ENCODE peak calls at places on chromosomes 1 and 21, in six cellular contexts. H is GM23338, F is GM23248, U is PC-3, A is SK-N-SH, Z is MM.1S. K is an unnamed sample. For H3F3A, the result is how much of the 10 kb centered on the place peaks cover.

GRCh38 chr1:152928671-152929070 is 18.3 kb upstream of the SPRR5 start:
- DNase-seq in H (no peak), F (peak), U (no peak), A (no peak), Z (no peak), K (no peak)

GRCh38 chr1:16013220-16013907 is 4.5 kb downstream of the HSPB7 start:
- DNase-seq in H (peak), F (peak), U (peak), A (peak), Z (no peak), K (peak)

GRCh38 chr1:47927165-47927564 is 70.0 kb downstream of the TRABD2B start:
- DNase-seq in H (no peak), F (no peak), U (peak), A (no peak), Z (no peak), K (no peak)

GRCh38 chr1:56330400-56331026 is 248.8 kb downstream of the PLPP3 start:
- DNase-seq in H (no peak), F (peak), U (peak), A (no peak), Z (peak), K (no peak)

GRCh38 chr1:20080441-20081330 is 10.7 kb downstream of the PLA2G5 start:
- DNase-seq in H (no peak), F (no peak), U (peak), A (no peak), Z (peak), K (no peak)

GRCh38 chr1:1246230-1246600 is 307 bp downstream of the C1QTNF12 start:
- DNase-seq in H (no peak), F (peak), U (no peak), A (no peak), Z (no peak), K (no peak)

GRCh38 chr1:112387807-112388206 is 8.2 kb upstream of the CTTNBP2NL start:
- DNase-seq in H (no peak), F (no peak), U (no peak), A (no peak), Z (no peak), K (no peak)

GRCh38 chr1:36232212-36233031 is 8.2 kb downstream of the THRAP3 start:
- DNase-seq in H (no peak), F (no peak), U (no peak), A (no peak), Z (no peak), K (no peak)

GRCh38 chr1:11484321-11484655 is 5.3 kb downstream of the DISP3 start:
- DNase-seq in H (no peak), F (no peak), U (no peak), A (no peak), Z (no peak), K (no peak)

GRCh38 chr1:56585985-56586384 is 6.6 kb upstream of the PLPP3 start:
- DNase-seq in H (no peak), F (peak), U (no peak), A (no peak), Z (no peak), K (no peak)

GRCh38 chr1:84253891-84254290 is 47.6 kb upstream of the SAMD13 start:
- DNase-seq in H (no peak), F (peak), U (peak), A (no peak), Z (no peak), K (no peak)

GRCh38 chr1:50236656-50237055 is 127.9 kb downstream of the ELAVL4 start:
- DNase-seq in H (no peak), F (no peak), U (no peak), A (no peak), Z (no peak), K (no peak)

GRCh38 chr1:204950353-204951001 is 79.8 kb downstream of the NFASC start:
- DNase-seq in H (no peak), F (no peak), U (no peak), A (no peak), Z (no peak), K (peak)

GRCh38 chr1:61589382-61589765 is 135.6 kb downstream of the TM2D1 start:
- DNase-seq in H (no peak), F (no peak), U (no peak), A (no peak), Z (no peak), K (no peak)

GRCh38 chr1:113388621-113389355 is 1.5 kb upstream of the MAGI3 start:
- DNase-seq in H (no peak), F (peak), U (peak), A (peak), Z (no peak), K (no peak)

GRCh38 chr1:2544093-2544874 is 11.9 kb upstream of the TNFRSF14 start:
- DNase-seq in H (no peak), F (peak), U (no peak), A (peak), Z (no peak), K (no peak)

GRCh38 chr21:40706806-40707205 is 140.2 kb downstream of the DSCAM start:
- DNase-seq in H (no peak), F (no peak), U (no peak), A (no peak), Z (no peak), K (no peak)

GRCh38 chr1:112369389-112370285 is 26.4 kb upstream of the CTTNBP2NL start:
- DNase-seq in H (peak), F (peak), U (peak), A (peak), Z (peak), K (peak)

GRCh38 chr1:201737350-201738060 is 91.5 kb upstream of the IPO9 start:
- DNase-seq in H (peak), F (peak), U (no peak), A (no peak), Z (no peak), K (peak)

GRCh38 chr1:203328714-203329122 is 22.2 kb downstream of the FMOD start:
- DNase-seq in H (peak), F (no peak), U (peak), A (peak), Z (no peak), K (peak)

GRCh38 chr1:32886012-32886827 is at the start of gene HPCA:
- DNase-seq in H (peak), F (peak), U (peak), A (peak), Z (peak), K (peak)

DNA sequence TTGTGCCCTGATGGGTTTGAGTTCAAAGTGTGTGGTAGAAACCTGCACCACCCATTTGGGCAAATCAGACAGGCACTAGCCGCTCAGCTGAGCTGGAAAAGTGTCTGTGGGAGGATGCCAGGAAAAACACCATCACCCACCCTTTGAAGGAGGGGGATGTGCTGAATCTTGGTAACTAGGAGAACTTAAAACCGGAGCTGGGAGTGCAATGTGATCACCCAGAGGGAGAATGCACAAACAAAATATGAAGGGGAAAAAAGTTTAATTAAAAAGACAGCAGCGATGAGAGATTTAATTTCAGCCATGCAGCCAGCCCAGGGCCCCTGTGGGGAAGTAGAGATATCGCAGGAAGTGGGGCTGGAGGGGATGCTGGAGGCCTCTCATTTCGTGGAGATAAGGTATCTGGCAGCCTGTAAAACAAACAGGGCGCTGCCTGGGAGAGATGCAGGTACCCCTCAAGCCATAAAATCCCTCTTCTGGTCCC is 86.8 kb upstream of the BCAR3 start:
- DNase-seq in H (peak), F (no peak), U (no peak), A (peak), Z (no peak), K (no peak)
- H3F3A ChIP-seq in H (under half), F (under half), U (under half), A (under half), Z (under half), K (under half)

GRCh38 chr1:230370109-230370508 is 56.0 kb downstream of the PGBD5 start:
- DNase-seq in H (no peak), F (no peak), U (no peak), A (no peak), Z (no peak), K (no peak)

GRCh38 chr1:230368871-230369270 is 57.3 kb downstream of the PGBD5 start:
- DNase-seq in H (no peak), F (no peak), U (no peak), A (no peak), Z (no peak), K (no peak)

GRCh38 chr1:230366504-230366915 is 59.6 kb downstream of the PGBD5 start:
- DNase-seq in H (no peak), F (no peak), U (no peak), A (no peak), Z (no peak), K (no peak)

GRCh38 chr1:230365723-230366307 is 60.3 kb downstream of the PGBD5 start:
- DNase-seq in H (peak), F (no peak), U (no peak), A (no peak), Z (no peak), K (peak)

DNA sequence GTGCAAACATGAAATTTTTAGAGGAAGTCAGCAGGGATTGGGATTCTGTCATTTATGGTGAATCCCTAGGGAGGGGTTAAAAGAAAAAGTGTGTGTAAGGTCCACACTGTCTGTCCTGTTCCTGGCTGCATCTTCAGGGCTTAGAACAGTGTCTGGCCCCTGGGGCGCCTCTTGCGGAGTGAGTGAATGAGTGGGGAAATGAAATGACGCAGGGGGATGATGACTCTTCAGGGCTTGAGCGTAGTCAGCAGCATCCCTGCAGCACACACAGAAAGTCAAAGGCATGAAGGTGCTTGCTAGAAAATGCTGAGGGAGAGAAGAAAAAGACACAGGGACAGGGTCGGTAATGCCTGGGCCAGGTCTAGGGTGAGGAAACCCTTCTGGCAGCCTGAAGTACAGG is 57.8 kb downstream of the PGBD5 start:
- DNase-seq in H (no peak), F (peak), U (peak), A (no peak), Z (no peak), K (no peak)
- TF ChIP-seq EZH2phosphoT487 in H (no peak), F (no peak), U (no peak), A (no peak), Z (no peak), K (no peak)

DNA sequence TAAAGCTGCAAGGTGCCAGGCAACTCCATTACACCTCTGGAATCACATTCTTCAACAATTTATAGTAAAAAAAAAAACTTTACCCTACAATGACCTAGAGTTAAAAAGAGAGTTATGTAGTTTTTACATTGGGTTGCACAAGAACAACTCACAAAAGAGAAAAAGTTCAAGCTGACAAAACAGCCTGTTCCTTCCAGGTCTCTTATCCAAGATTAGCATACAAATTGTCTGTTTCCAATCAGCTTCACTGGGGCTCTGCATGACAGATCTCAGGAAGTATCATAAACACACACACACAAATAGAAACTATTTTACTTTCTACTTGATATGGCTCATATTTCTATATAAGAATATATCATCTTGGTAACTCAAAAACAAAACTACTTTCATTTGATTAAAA is 154.6 kb downstream of the PCNX2 start:
- DNase-seq in H (no peak), F (no peak), U (no peak), A (no peak), Z (no peak), K (no peak)
- H3K27ac ChIP-seq in H (no peak), F (no peak), U (no peak), A (no peak), Z (no peak), K (no peak)

GRCh38 chr1:236760480-236760879 is 34.6 kb upstream of the MTR start:
- DNase-seq in H (no peak), F (no peak), U (no peak), A (no peak), Z (no peak), K (no peak)

GRCh38 chr1:236762410-236762809 is 32.7 kb upstream of the MTR start:
- DNase-seq in H (no peak), F (peak), U (no peak), A (no peak), Z (no peak), K (no peak)

GRCh38 chr1:236759252-236759859 is 35.7 kb upstream of the MTR start:
- DNase-seq in H (peak), F (peak), U (peak), A (peak), Z (peak), K (peak)

GRCh38 chr1:236761397-236762132 is 33.5 kb upstream of the MTR start:
- DNase-seq in H (no peak), F (no peak), U (no peak), A (no peak), Z (no peak), K (no peak)

GRCh38 chr1:236760986-236761385 is 34.1 kb upstream of the MTR start:
- DNase-seq in H (no peak), F (no peak), U (no peak), A (no peak), Z (no peak), K (no peak)
- H3F3A ChIP-seq in H (under half), F (under half), U (under half), A (under half), Z (under half), K (under half)

DNA sequence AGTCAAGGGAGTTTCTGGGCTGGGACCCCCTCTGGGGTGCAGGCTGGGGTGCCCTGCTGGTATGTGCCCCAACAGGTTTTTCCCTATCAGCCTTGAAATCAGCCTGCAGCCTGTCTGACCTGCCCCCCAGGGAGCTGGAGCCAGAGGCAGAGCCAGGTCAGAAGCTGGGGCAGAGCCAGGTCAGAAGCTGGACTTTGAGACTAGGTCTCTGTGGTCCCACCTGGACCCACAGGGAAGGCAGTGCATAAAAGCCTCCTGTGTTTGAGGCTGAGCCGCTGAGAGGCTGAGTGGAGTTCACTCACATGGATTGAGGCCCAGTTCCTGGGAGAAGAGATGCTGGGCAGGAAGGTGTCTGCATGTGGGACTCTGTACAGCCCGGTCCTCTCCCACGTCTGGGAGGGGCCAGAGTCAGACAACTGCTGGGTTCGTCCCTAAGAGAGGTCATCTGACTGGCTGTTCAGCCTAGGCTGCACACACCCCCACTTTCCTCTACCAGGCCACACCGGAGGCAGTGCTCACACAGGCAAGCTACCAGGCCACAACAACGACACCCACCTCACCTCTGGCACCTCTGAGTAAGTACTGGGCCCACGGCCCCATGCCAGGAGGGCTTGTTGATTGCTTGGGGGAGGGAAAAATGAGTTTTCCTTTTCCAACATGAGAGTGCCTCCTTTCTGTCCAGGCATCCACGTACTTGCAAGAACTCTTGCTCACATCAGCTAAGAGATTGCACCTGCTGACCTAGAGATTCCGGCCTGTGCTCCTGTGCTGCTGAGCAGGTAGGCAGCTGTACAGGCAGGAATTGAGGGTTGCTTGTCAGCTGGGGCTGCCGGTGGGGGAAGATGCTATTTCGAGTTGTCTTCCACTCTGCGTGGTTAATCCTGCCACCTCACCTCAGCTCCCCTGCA is at the start of gene ANXA9:
- DNase-seq in H (peak), F (peak), U (peak), A (no peak), Z (peak), K (no peak)
- TF ChIP-seq EZH2phosphoT487 in H (no peak), F (no peak), U (no peak), A (no peak), Z (no peak), K (no peak)

GRCh38 chr21:38311091-38311490 is 54.3 kb downstream of the KCNJ15 start:
- DNase-seq in H (no peak), F (no peak), U (no peak), A (no peak), Z (no peak), K (peak)

GRCh38 chr21:38312822-38313221 is 56.0 kb downstream of the KCNJ15 start:
- DNase-seq in H (no peak), F (no peak), U (no peak), A (no peak), Z (no peak), K (no peak)

GRCh38 chr21:38314534-38314933 is 57.7 kb downstream of the KCNJ15 start:
- DNase-seq in H (no peak), F (no peak), U (no peak), A (no peak), Z (no peak), K (no peak)

GRCh38 chr21:38311765-38312164 is 55.0 kb downstream of the KCNJ15 start:
- DNase-seq in H (no peak), F (peak), U (no peak), A (no peak), Z (no peak), K (no peak)

GRCh38 chr21:38315155-38315554 is 58.4 kb downstream of the KCNJ15 start:
- DNase-seq in H (no peak), F (no peak), U (no peak), A (no peak), Z (no peak), K (no peak)
- H3K27ac ChIP-seq in H (no peak), F (no peak), U (no peak), A (no peak), Z (no peak), K (no peak)

GRCh38 chr1:226624526-226624925 is 76.0 kb downstream of the STUM start:
- DNase-seq in H (no peak), F (peak), U (peak), A (no peak), Z (no peak), K (no peak)

GRCh38 chr1:226627050-226627755 is 78.6 kb downstream of the STUM start:
- DNase-seq in H (no peak), F (no peak), U (no peak), A (no peak), Z (no peak), K (no peak)

GRCh38 chr1:226625326-226625725 is 76.8 kb downstream of the STUM start:
- DNase-seq in H (no peak), F (no peak), U (no peak), A (no peak), Z (no peak), K (no peak)

GRCh38 chr1:226626577-226626956 is 78.0 kb downstream of the STUM start:
- DNase-seq in H (peak), F (peak), U (peak), A (peak), Z (peak), K (peak)

DNA sequence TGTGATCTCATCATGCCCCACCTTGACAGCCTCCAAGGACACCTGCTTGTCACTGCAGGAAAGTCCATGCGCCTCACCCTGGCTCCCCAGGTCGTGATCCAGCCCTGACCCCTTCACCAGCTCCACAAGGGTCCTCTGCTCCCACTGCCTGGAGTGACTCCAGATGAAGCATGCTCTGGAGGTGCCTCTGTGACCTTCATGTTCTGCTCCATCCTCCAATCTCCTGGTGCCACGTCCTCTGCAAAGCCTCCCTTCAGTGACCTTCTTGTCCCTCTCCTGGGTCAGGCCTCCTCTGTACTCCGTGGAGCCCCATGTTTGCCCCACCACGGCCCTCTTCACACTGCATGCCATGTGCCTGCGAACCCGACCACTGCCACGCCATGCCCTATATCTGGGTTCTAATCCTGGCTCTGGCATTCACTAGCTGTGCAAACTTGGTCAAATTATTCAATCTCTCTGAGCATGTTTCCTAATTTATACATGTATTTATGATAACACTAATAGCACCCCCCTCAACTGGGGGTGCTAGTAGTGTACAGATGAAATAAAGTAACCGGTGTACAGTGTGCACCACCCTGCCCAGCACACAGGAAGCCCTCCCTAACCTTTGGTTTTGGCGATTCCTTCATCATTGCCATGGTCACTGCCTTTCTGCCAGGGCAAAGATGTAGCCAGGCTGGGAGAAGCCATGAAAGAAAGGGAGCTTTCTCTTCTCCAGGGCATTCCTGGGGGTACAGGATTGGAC is 77.4 kb downstream of the STUM start:
- DNase-seq in H (no peak), F (no peak), U (no peak), A (no peak), Z (no peak), K (no peak)
- H3F3A ChIP-seq in H (under half), F (under half), U (under half), A (under half), Z (under half), K (under half)

DNA sequence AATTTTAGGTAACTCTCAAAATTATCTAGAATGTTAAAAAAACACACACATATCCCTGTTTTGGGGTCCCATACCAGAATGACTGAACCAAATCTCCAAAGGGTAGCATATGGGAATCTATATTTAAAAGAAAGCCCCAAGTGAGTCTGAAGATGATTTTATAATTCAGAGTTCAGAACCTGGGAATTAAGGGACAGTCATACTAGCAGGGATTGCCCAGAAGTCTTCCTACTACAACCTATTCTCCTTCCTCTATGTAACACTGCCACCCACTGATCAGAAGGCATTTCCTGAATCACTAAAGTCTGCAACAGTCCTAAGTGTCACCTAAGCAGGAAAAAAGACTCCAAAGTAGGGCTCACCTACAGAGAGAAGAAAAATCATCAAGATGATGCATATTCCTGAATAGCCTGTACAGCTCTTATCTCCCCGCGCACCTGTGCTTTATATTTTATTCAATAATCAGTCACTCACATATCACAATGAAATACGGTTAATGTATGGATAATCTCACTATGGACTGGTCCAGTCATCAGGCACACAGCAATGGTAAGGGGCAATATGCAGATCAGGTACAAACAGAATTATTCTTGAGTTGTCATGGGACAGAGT is 4.9 kb downstream of the RGS1 start:
- DNase-seq in H (peak), F (peak), U (peak), A (no peak), Z (peak), K (peak)
- TF ChIP-seq EZH2phosphoT487 in H (no peak), F (no peak), U (no peak), A (no peak), Z (no peak), K (no peak)

K was measured in neural progenitor cell.